ENCODE peak calls at places on chromosomes 6 and 20, in ten cellular contexts. S is CD8-positive, alpha-beta T cell; U is tibial artery; O is fibroblast of pulmonary artery; R is MCF 10A; N is lung; F is Calu3; B is A549; W is hepatocyte; J is left ventricle myocardium inferior. T is an unnamed sample.

GRCh38 chr20:23251779-23252178 is 98.8 kb upstream of the NXT1 start:
- DNase-seq in S (no peak), U (no peak), O (no peak), R (no peak), N (no peak), F (no peak), B (no peak), W (no peak), J (no peak), T (no peak)

GRCh38 chr6:149234051-149234962 is 83.2 kb upstream of the TAB2 start:
- DNase-seq in S (no peak), U (no peak), O (peak; percentile 42), R (peak; percentile 68), N (no peak), F (no peak), B (peak; percentile 11), W (no peak), J (no peak), T (no peak)

GRCh38 chr6:150876598-150876997 is 11.1 kb downstream of the MTHFD1L start:
- DNase-seq in S (no peak), U (peak; percentile 91), O (peak; percentile 44), R (peak; percentile 40), N (no peak), F (no peak), B (no peak), W (no peak), J (peak; percentile 63), T (peak; percentile 54)

GRCh38 chr6:166314454-166314853 is 6.3 kb upstream of the PRR18 start:
- DNase-seq in S (no peak), U (no peak), O (no peak), R (no peak), N (no peak), F (no peak), B (no peak), W (no peak), J (no peak), T (no peak)

GRCh38 chr20:51036827-51037229 is 13.9 kb upstream of the KCNG1 start:
- DNase-seq in S (no peak), U (no peak), O (no peak), R (peak; percentile 52), N (no peak), F (no peak), B (no peak), W (no peak), J (no peak), T (no peak)

GRCh38 chr20:24781061-24781980 is 167.7 kb upstream of the CST7 start:
- DNase-seq in S (no peak), U (peak; percentile 60), O (peak; percentile 34), R (peak; percentile 26), N (no peak), F (peak; percentile 10), B (peak; percentile 40), W (peak; percentile 66), J (no peak), T (peak; percentile 70)

GRCh38 chr20:31967830-31968249 is at the start of gene XKR7:
- DNase-seq in S (no peak), U (no peak), O (no peak), R (no peak), N (no peak), F (no peak), B (no peak), W (no peak), J (no peak), T (peak; percentile 54)

GRCh38 chr6:20335872-20336271 is 65.8 kb upstream of the E2F3 start:
- DNase-seq in S (no peak), U (no peak), O (no peak), R (no peak), N (no peak), F (no peak), B (no peak), W (no peak), J (no peak), T (no peak)

GRCh38 chr6:19438566-19439353 is 398.4 kb upstream of the ID4 start:
- DNase-seq in S (no peak), U (no peak), O (no peak), R (no peak), N (no peak), F (no peak), B (no peak), W (no peak), J (no peak), T (no peak)

GRCh38 chr6:98945311-98946005 is 2.3 kb downstream of the FBXL4 start:
- DNase-seq in S (no peak), U (no peak), O (no peak), R (peak; percentile 8), N (no peak), F (no peak), B (no peak), W (no peak), J (no peak), T (no peak)

DNA sequence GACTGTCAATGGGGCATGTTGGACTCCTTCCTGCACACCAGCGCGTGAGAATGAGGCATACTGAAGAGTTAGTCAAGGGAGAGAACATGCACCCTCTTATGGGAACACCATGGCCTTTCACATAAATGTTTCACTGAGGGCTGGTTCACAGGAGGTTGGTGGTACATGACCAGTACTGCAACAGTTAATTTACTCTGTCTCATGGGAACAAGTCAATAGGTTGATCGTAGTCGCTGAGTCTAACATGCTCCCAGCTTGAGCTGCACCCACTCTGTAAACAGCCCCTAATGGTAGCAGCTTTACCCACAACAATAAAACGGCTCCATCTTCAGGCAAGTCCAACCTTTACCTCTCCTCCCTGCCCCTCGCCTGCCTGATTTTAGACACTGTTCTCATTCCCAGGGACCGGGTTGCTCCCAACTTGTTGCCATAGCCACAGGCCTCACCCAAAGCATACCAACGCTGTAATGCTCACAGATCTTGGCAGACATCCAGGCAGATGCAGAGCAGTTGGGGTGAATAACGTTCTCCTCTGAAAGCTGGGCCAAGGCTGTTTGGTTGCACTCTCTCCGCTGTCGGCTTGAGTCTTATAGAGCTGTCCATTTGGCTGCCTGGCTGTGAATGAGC is 111.3 kb downstream of the LY86 start:
- DNase-seq in S (no peak), U (peak; percentile 80), O (peak; percentile 96), R (peak; percentile 98), N (peak; percentile 86), F (peak; percentile 81), B (peak; percentile 43), W (peak; percentile 93), J (peak; percentile 63), T (no peak)
- TF ChIP-seq CTCF in S (no peak), U (no peak), O (no peak), R (no peak), N (no peak), F (no peak), B (no peak), W (no peak), J (no peak), T (no peak)

DNA sequence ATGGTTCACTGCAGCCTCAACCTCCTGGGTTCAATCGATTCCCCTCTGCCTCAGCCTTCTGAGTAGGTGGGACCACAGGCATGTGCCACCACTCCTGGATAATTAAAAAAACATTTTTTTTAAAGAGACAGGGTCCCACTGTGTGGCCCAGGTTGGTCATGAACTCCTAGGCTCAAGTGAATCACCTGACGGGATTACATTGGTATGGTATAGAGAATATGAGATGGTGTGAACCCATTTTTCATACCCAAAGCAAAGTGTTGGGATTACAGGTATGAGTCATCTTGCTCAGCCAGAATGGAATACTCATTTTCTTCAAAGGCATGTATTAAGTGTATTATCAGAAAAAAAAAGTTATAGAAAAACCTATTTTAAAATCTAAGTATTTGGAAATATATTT is 114.2 kb downstream of the AHI1 start:
- DNase-seq in S (no peak), U (no peak), O (no peak), R (no peak), N (no peak), F (no peak), B (no peak), W (no peak), J (no peak), T (no peak)
- TF ChIP-seq CTCF in S (no peak), U (no peak), O (no peak), R (no peak), N (no peak), F (no peak), B (no peak), W (no peak), J (no peak), T (no peak)

GRCh38 chr6:108132863-108133262 is 33.0 kb upstream of the NR2E1 start:
- DNase-seq in S (no peak), U (no peak), O (no peak), R (no peak), N (no peak), F (no peak), B (no peak), W (no peak), J (no peak), T (no peak)

GRCh38 chr6:108134213-108134973 is 31.4 kb upstream of the NR2E1 start:
- DNase-seq in S (no peak), U (no peak), O (no peak), R (no peak), N (no peak), F (no peak), B (no peak), W (no peak), J (no peak), T (no peak)

GRCh38 chr6:108127826-108128225 is 38.0 kb upstream of the NR2E1 start:
- DNase-seq in S (no peak), U (no peak), O (no peak), R (peak; percentile 85), N (no peak), F (no peak), B (peak; percentile 84), W (peak; percentile 71), J (no peak), T (no peak)

DNA sequence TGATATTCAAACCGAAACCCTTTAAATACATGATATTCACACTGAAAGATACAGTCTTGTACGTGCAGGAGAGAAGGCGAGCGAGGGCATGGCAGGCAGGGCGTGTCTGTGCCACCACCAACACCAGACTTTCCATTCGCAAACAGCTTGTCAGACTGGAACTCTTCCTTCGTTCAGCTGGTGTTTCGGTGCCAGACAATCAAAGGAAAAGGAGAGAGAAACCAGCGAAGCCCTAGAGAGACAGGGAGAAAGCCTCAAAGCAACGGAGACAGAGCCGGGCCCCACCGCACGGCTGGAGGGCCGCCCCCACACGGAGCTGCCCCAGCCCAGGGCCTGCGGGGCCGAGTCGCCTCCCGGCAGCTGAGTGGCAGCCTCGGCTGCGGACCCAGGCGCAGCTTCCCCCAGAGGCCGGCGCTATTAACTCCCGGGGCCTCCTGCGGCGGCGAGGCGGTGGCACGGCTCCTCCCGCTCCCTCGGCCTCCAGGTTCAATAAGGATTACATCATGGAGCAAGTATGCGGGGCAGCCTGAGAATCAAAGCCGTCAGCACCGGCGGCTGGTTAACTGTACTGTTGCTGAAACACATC is 32.1 kb upstream of the NR2E1 start:
- DNase-seq in S (no peak), U (no peak), O (peak; percentile 76), R (peak; percentile 78), N (peak; percentile 67), F (peak; percentile 83), B (peak; percentile 58), W (peak; percentile 94), J (peak; percentile 49), T (no peak)
- TF ChIP-seq CTCF in S (no peak), U (no peak), O (no peak), R (no peak), N (no peak), F (no peak), B (no peak), W (peak; percentile 12), J (peak; percentile 22), T (peak; percentile 14)

DNA sequence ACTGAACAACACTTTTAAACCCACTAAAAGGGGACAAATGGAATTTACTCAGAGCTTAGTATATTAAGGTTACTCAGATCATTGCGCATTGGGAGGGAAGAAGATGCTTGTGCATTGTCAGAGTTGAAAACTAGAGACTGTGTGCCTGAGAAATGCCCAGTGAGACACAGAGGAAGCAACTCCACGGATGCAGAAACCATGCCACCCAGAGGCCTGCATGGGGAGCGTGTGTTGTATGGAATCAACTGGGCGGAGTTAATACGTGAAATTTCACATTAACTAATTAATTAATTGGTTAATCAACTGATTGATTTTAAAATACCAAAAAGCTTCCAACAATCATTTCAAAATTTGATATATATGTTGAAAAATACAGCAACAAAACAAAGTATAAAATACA is 391.6 kb downstream of the PLCB1 start:
- DNase-seq in S (no peak), U (no peak), O (no peak), R (peak; percentile 11), N (no peak), F (no peak), B (no peak), W (no peak), J (no peak), T (no peak)
- TF ChIP-seq CTCF in S (no peak), U (no peak), O (peak; percentile 24), R (no peak), N (no peak), F (no peak), B (peak; percentile 10), W (no peak), J (no peak), T (no peak)

T was measured in dorsolateral prefrontal cortex.